ENCODE peak calls at places on chromosome 17, in nine cellular contexts. E is K562, X is WTC11, J is mesothelial cell of epicardium, G is fibroblast of villous mesenchyme, B is thoracic aorta, W is astrocyte, P is lung, I is PC-3. R is an unnamed sample.

GRCh38 chr17:48575673-48576478 is 2.3 kb downstream of the HOXB4 start:
- DNase-seq in B (no peak), X (no peak), J (no peak), P (no peak), G (no peak), W (no peak), E (peak), I (no peak), R (no peak)

GRCh38 chr17:80786887-80787286 is 204.8 kb upstream of the CHMP6 start:
- DNase-seq in P (no peak), X (no peak), B (no peak), I (no peak), G (no peak), E (no peak), J (no peak), W (no peak), R (no peak)

GRCh38 chr17:73962308-73962707 is 241.2 kb upstream of the RPL38 start:
- DNase-seq in P (no peak), E (no peak), J (no peak), X (no peak), B (no peak), G (no peak), W (no peak), I (no peak), R (no peak)

GRCh38 chr17:65053354-65053881 is 3.1 kb downstream of the GNA13 start:
- DNase-seq in X (no peak), W (no peak), P (no peak), G (no peak), J (no peak), I (no peak), B (no peak), E (no peak), R (no peak)

GRCh38 chr17:71260366-71260765 is 860.5 kb upstream of the SOX9 start:
- DNase-seq in I (peak), X (no peak), G (peak), P (no peak), E (no peak), J (no peak), B (no peak), W (peak), R (no peak)

GRCh38 chr17:43953746-43954145 is at the start of gene PYY:
- DNase-seq in G (no peak), E (no peak), J (no peak), P (no peak), X (peak), I (no peak), W (no peak), B (no peak), R (no peak)

GRCh38 chr17:34207572-34207971 is 47.5 kb upstream of the CCL2 start:
- DNase-seq in E (no peak), P (no peak), W (peak), I (no peak), G (no peak), B (no peak), J (no peak), X (no peak), R (no peak)

GRCh38 chr17:41334899-41335298 is 15.7 kb downstream of the KRT33A start:
- DNase-seq in P (no peak), J (no peak), E (no peak), W (no peak), I (no peak), X (no peak), B (no peak), G (no peak), R (no peak)

GRCh38 chr17:75077490-75078096 is 10.2 kb upstream of the SLC16A5 start:
- DNase-seq in P (peak), I (no peak), X (peak), B (no peak), W (no peak), E (no peak), J (no peak), G (peak), R (no peak)

GRCh38 chr17:39745335-39746144 is 7.8 kb downstream of the GRB7 start:
- DNase-seq in J (no peak), W (no peak), I (no peak), G (no peak), E (no peak), B (no peak), P (no peak), X (no peak), R (no peak)

GRCh38 chr17:64736804-64737492 is 74.8 kb upstream of the SMURF2 start:
- DNase-seq in E (peak), X (peak), W (peak), J (no peak), I (peak), B (no peak), G (peak), P (no peak), R (no peak)

DNA sequence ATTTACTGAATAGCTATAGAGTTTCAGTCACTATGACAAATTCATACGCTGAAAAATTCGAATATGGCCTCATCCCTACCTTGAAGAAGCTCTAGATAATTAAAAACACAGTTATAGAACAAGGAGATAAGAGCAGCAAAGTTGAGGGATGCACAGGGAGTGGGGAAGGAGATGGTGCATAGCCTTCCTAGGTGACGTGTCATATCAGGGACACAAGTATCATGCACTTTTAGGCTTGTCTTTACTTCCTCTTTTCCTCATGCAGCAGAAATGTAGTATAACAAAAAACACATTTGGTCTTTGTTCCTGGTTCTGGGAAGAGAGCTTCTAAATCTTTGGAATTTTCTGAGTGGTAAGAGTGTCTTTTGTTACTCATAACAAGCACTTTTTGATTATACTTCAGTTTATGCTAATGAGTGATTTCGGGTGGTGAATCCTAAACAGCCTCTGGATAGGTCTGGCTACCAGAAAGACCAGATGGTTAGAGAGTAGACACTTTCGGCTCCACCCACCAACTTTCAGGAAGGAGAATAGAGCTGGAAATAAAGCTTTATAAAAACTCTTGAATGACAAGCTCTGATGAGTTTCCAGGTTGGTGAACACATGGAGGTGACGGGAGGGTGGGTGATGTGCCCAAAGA is 341.4 kb downstream of the UTP18 start:
- DNase-seq in P (no peak), I (no peak), X (no peak), G (no peak), B (no peak), W (no peak), E (no peak), J (no peak), R (no peak)
- TF ChIP-seq CTCF in P (no peak), I (no peak), X (no peak), G (no peak), B (no peak), W (no peak), E (no peak), J (no peak), R (no peak)

GRCh38 chr17:55121268-55121667 is 143.5 kb upstream of the HLF start:
- DNase-seq in W (no peak), E (no peak), G (no peak), X (no peak), B (no peak), P (no peak), J (no peak), I (no peak), R (no peak)

GRCh38 chr17:55116440-55116914 is 147.9 kb downstream of the STXBP4 start:
- DNase-seq in I (peak), X (no peak), B (no peak), E (no peak), P (no peak), W (no peak), G (no peak), J (no peak), R (no peak)

GRCh38 chr17:55114283-55114682 is 145.7 kb downstream of the STXBP4 start:
- DNase-seq in G (no peak), J (no peak), W (no peak), I (no peak), X (no peak), B (no peak), P (no peak), E (no peak), R (no peak)

GRCh38 chr17:55120651-55121050 is 144.1 kb upstream of the HLF start:
- DNase-seq in X (no peak), E (no peak), I (no peak), J (no peak), W (no peak), G (no peak), P (no peak), B (no peak), R (no peak)

DNA sequence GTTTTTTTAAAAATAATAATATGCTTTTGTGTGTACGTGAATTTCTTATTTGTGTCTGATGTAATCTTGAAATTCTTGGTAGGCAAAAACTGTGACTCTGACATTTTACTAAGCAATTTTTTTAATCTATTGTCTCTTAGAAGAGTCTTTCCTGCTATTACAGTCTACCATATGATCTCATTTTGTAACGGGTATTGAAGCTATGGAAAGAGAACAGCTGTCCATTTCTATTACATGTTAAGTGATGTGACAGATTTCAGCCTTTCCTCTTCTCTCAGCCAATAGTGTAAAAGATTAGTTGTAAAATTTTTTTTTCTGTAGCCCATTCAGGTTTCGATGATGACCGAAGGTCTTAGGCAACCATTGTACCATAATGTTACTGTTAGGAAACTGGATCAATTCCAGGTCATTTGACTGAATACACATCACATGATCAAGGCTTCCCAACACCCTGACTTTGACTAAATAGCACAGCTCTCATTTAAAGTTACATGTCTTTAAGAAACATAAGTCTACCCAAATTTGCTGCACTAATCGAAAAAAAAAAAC is 147.6 kb upstream of the HLF start:
- DNase-seq in E (no peak), W (no peak), I (no peak), P (no peak), G (no peak), J (no peak), X (no peak), B (no peak), R (no peak)
- TF ChIP-seq CTCF in E (no peak), W (no peak), I (no peak), P (no peak), G (no peak), J (no peak), X (no peak), B (no peak), R (no peak)

GRCh38 chr17:17146791-17147406 is 59.2 kb downstream of the PLD6 start:
- DNase-seq in X (peak), B (no peak), G (no peak), J (no peak), E (peak), P (no peak), I (peak), W (peak), R (no peak)
- TF ChIP-seq CTCF in X (no peak), B (no peak), G (peak), J (no peak), E (peak), P (peak), I (peak), W (no peak), R (peak)

DNA sequence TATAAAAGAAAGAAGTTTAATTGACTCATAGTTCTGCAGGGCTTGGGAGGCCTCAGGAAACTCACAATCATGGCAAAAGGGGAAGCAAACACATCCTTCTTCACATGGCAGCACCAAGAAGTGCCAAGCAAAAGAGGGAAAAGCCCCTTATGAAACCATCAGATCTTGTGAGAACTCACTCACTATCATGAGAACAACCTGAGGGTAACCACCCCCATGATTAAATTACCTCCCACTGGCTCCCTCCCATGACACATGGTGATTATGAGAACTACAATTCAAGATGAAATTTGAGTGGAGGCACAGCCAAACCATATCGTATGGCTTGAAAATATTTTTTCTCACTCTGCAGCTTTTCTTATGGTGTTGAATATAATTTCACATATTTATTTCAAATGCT is 151.7 kb downstream of the ANKFN1 start:
- DNase-seq in J (no peak), G (no peak), E (no peak), W (no peak), X (no peak), B (no peak), P (no peak), I (peak), R (no peak)
- TF ChIP-seq CTCF in J (no peak), G (no peak), E (no peak), W (no peak), X (no peak), B (no peak), P (no peak), I (no peak), R (no peak)

DNA sequence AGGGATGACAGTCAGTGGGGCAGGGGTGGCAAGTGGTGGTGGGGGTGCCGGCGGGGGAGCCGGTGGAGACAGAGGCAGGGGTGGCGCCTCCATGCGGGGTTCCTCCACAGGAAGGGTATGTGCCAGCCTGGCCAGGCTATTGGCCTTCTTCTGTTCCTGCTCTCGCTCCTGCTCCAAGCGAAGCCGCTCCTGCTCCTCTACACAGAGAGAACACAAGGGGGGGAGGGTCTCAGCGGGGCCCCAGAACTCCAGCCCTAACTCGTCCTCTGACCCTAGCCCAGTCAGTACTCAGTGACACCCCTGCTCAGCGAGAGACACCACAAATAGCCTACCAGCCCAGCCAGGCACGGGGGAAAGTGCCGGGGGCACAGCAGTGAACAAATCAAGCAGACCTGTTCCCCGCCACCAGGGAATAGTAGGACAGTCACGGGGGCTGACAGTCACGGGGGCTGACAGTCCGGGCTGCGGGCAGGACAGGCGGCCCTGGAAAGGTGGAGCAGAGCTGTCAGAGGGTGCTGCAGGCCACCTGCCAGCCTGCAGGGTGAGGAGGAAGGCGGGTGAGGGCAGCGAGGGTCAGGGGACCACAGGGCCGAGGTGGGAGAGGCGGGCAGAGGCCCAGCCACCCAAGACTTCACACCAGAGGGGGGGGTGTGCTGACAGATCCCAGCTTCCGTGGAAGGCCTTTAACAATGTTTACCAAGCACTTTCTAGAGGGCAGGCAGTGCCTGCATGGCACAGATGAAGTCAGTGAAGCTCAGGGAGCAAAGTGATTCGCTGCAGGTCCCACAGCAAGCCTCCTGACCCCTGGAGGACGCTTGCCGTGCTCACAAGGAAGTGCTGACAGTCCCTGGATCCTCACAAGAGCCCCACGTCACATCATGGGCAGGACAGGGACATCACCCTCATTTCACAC is 5.3 kb downstream of the MNT start:
- DNase-seq in J (no peak), X (no peak), G (peak), B (no peak), W (no peak), E (peak), P (peak), I (peak), R (no peak)
- TF ChIP-seq CTCF in J (no peak), X (no peak), G (peak), B (no peak), W (no peak), E (peak), P (no peak), I (no peak), R (no peak)

GRCh38 chr17:78307887-78308633 is 51.8 kb downstream of the SOCS3 start:
- DNase-seq in E (peak), W (no peak), X (peak), J (no peak), I (peak), G (no peak), P (no peak), B (no peak), R (no peak)
- TF ChIP-seq CTCF in E (no peak), W (no peak), X (no peak), J (no peak), I (peak), G (no peak), P (no peak), B (no peak), R (no peak)

DNA sequence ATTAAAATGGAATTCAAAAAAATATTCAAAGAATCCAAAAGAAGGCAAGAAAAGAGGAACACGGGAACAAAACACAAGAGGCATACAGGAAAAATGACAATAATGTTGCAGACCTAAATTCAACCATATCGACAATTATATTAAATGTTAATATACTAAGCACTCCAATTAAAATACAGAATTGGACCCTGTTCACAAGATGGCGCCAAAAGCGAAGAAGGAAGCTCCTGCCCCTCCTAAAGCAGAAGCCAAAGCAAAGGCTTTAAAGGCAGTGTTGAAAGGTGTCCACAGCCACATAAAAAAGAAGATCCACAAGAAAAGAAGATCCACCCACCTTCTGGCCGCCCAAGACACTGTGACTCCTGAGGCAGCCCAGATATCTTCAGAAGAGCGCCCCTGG is 6.3 kb upstream of the XAF1 start:
- DNase-seq in W (no peak), I (no peak), G (peak), P (no peak), X (no peak), E (peak), J (no peak), B (no peak), R (no peak)
- TF ChIP-seq CTCF in W (no peak), I (peak), G (peak), P (no peak), X (no peak), E (peak), J (no peak), B (no peak), R (no peak)